ENCODE peak calls at places on chromosome 10, in six cellular contexts. S is AG10803; R is T-helper 2 cell; J is posterior vena cava; Q is DMS153; B is stimulated activated CD8-positive, alpha-beta memory T cell treated with anti-CD3 and anti-CD28 coated beads, Interleukin-7, amount 100 ng/mL, for 4 hours. Y is an unnamed sample.

GRCh38 chr10:90195288-90195840 is 494.0 kb downstream of the KIF20B start:
- DNase-seq in S (no peak), R (no peak), B (no peak), J (no peak), Q (no peak), Y (no peak)

GRCh38 chr10:21726601-21727295 is 192.7 kb downstream of the MLLT10 start:
- DNase-seq in J (no peak), S (peak), R (no peak), B (no peak), Q (no peak), Y (no peak)

GRCh38 chr10:93672022-93672678 is 30.2 kb downstream of the FRA10AC1 start:
- DNase-seq in B (no peak), Q (no peak), R (no peak), S (no peak), J (no peak), Y (no peak)

GRCh38 chr10:51489009-51489408 is 210.4 kb downstream of the CSTF2T start:
- DNase-seq in Q (no peak), B (no peak), J (no peak), R (no peak), S (no peak), Y (no peak)

GRCh38 chr10:60206735-60207134 is 182.9 kb downstream of the ANK3 start:
- DNase-seq in S (no peak), B (no peak), J (no peak), R (no peak), Q (no peak), Y (no peak)

GRCh38 chr10:33139191-33139646 is 181.2 kb upstream of the ITGB1 start:
- DNase-seq in J (no peak), Q (peak), R (peak), B (peak), S (no peak), Y (no peak)

GRCh38 chr10:114852197-114852596 is 30.6 kb downstream of the FHIP2A start:
- DNase-seq in J (no peak), R (no peak), S (no peak), Q (no peak), B (no peak), Y (no peak)

GRCh38 chr10:32937824-32938482 is 20.1 kb downstream of the ITGB1 start:
- DNase-seq in S (peak), J (no peak), B (no peak), Q (no peak), R (no peak), Y (no peak)

GRCh38 chr10:77872151-77872946 is 54.2 kb downstream of the DLG5 start:
- DNase-seq in Q (no peak), B (no peak), S (peak), J (no peak), R (no peak), Y (no peak)

GRCh38 chr10:89450901-89451300 is 36.5 kb downstream of the IFIT5 start:
- DNase-seq in B (no peak), J (no peak), R (no peak), Q (no peak), S (no peak), Y (no peak)

GRCh38 chr10:131644864-131645658 is 255.7 kb upstream of the PPP2R2D start:
- DNase-seq in B (no peak), Q (peak), R (no peak), J (no peak), S (no peak), Y (no peak)

GRCh38 chr10:19816420-19817250 is at the start of gene PLXDC2:
- DNase-seq in J (peak), Q (no peak), B (no peak), R (no peak), S (peak), Y (no peak)

GRCh38 chr10:95333997-95334792 is 43.4 kb upstream of the PDLIM1 start:
- DNase-seq in Q (no peak), J (peak), B (no peak), S (peak), R (no peak), Y (no peak)

GRCh38 chr10:91864099-91864498 is 45.2 kb downstream of the FGFBP3 start:
- DNase-seq in R (no peak), B (no peak), Q (no peak), S (no peak), J (no peak), Y (no peak)

GRCh38 chr10:20058135-20058534 is 241.9 kb downstream of the PLXDC2 start:
- DNase-seq in B (no peak), R (no peak), S (no peak), J (no peak), Q (peak), Y (no peak)

GRCh38 chr10:67666416-67667043 is 29.5 kb downstream of the CTNNA3 start:
- DNase-seq in R (no peak), B (no peak), J (no peak), Q (no peak), S (peak), Y (no peak)

GRCh38 chr10:99926925-99927718 is 82.6 kb downstream of the DNMBP start:
- DNase-seq in Q (no peak), B (no peak), S (peak), J (no peak), R (no peak), Y (peak)

GRCh38 chr10:119207713-119208552 is 562 bp downstream of the GRK5 start:
- DNase-seq in S (peak), B (peak), R (no peak), J (peak), Q (no peak), Y (no peak)

GRCh38 chr10:106557951-106558733 is 606.4 kb downstream of the SORCS1 start:
- DNase-seq in S (peak), B (no peak), Q (no peak), R (no peak), J (no peak), Y (no peak)

GRCh38 chr10:31146496-31147219 is 115.0 kb upstream of the ZNF438 start:
- DNase-seq in Q (no peak), R (no peak), J (no peak), S (peak), B (no peak), Y (no peak)

GRCh38 chr10:107230854-107231253 is 66.3 kb upstream of the SORCS1 start:
- DNase-seq in Q (no peak), B (no peak), R (no peak), J (no peak), S (no peak), Y (no peak)

GRCh38 chr10:53023411-53023810 is 250.8 kb upstream of the MBL2 start:
- DNase-seq in Q (no peak), B (no peak), R (no peak), S (no peak), J (no peak), Y (no peak)

GRCh38 chr10:13597909-13598308 is 11.1 kb downstream of the PRPF18 start:
- DNase-seq in Q (no peak), S (no peak), J (no peak), B (no peak), R (no peak), Y (no peak)

GRCh38 chr10:18906636-18907035 is 142.0 kb upstream of the MALRD1 start:
- DNase-seq in Q (no peak), R (no peak), J (no peak), S (no peak), B (no peak), Y (no peak)

GRCh38 chr10:51291961-51292360 is 217.7 kb downstream of the PRKG1 start:
- DNase-seq in S (peak), J (no peak), B (no peak), R (no peak), Q (no peak), Y (no peak)

Y was measured in NCI-H2029 treated with DMSO at 0.1 percent for 48 hours.